ENCODE peak calls at places on chromosomes 6 and 20, in seven cellular contexts. One of them, this sample, is unnamed.

GRCh38 chr20:54389872-54390271 is 85.5 kb upstream of the DOK5 start:
- DNase-seq in fibroblast of the aortic adventitia: peak
- DNase-seq in AG04450: no peak
- DNase-seq in Peyer's patch: no peak
- DNase-seq in choroid plexus epithelial cell: no peak
- DNase-seq in foreskin fibroblast: no peak
- DNase-seq in heart right ventricle: no peak
- DNase-seq in this sample: peak

GRCh38 chr6:10404799-10405524 is 9.9 kb downstream of the TFAP2A start:
- DNase-seq in fibroblast of the aortic adventitia: no peak
- DNase-seq in AG04450: no peak
- DNase-seq in Peyer's patch: no peak
- DNase-seq in choroid plexus epithelial cell: no peak
- DNase-seq in foreskin fibroblast: no peak
- DNase-seq in heart right ventricle: no peak
- DNase-seq in this sample: no peak

GRCh38 chr6:14476793-14477531 is 359.4 kb downstream of the CD83 start:
- DNase-seq in fibroblast of the aortic adventitia: peak
- DNase-seq in AG04450: peak
- DNase-seq in Peyer's patch: no peak
- DNase-seq in choroid plexus epithelial cell: peak
- DNase-seq in foreskin fibroblast: peak
- DNase-seq in heart right ventricle: peak
- DNase-seq in this sample: peak

GRCh38 chr6:31060162-31060561 is 49.9 kb downstream of the MUC22 start:
- DNase-seq in fibroblast of the aortic adventitia: no peak
- DNase-seq in AG04450: no peak
- DNase-seq in Peyer's patch: no peak
- DNase-seq in choroid plexus epithelial cell: no peak
- DNase-seq in foreskin fibroblast: no peak
- DNase-seq in heart right ventricle: no peak
- DNase-seq in this sample: no peak

GRCh38 chr20:56414842-56415765 is 3.0 kb downstream of the CASS4 start:
- DNase-seq in fibroblast of the aortic adventitia: peak
- DNase-seq in AG04450: peak
- DNase-seq in Peyer's patch: no peak
- DNase-seq in choroid plexus epithelial cell: peak
- DNase-seq in foreskin fibroblast: peak
- DNase-seq in heart right ventricle: no peak
- DNase-seq in this sample: peak

GRCh38 chr6:52361945-52362442 is at the start of gene PAQR8:
- DNase-seq in fibroblast of the aortic adventitia: no peak
- DNase-seq in AG04450: no peak
- DNase-seq in Peyer's patch: peak
- DNase-seq in choroid plexus epithelial cell: peak
- DNase-seq in foreskin fibroblast: peak
- DNase-seq in heart right ventricle: peak
- DNase-seq in this sample: peak

GRCh38 chr6:157982297-157982579 is 575 bp downstream of the SYNJ2 start:
- DNase-seq in fibroblast of the aortic adventitia: peak
- DNase-seq in AG04450: no peak
- DNase-seq in Peyer's patch: peak
- DNase-seq in choroid plexus epithelial cell: peak
- DNase-seq in foreskin fibroblast: no peak
- DNase-seq in heart right ventricle: peak
- DNase-seq in this sample: peak

GRCh38 chr6:63525186-63525878 is 46.9 kb upstream of the LOC128125822 start:
- DNase-seq in fibroblast of the aortic adventitia: no peak
- DNase-seq in AG04450: no peak
- DNase-seq in Peyer's patch: no peak
- DNase-seq in choroid plexus epithelial cell: no peak
- DNase-seq in foreskin fibroblast: no peak
- DNase-seq in heart right ventricle: no peak
- DNase-seq in this sample: no peak

DNA sequence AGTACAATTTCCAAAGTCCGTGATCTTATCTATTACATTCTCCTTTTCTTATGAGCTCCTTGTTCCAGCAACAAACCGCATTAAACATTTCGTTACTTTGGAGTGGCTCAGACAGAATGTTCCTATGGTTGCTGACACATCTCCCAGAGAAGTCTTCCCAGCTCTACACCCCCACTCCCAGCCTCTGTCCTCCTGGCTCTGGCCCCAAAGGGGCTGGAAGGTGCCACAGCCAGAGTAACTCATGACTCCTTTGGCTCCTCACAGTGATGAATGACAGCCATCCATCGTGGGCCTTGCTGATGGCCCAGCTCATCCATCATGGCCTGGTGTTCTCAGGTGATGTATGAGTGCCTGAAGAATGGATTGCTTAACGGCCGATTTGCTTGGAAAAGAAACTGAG is 203.0 kb downstream of the DHX35 start:
- DNase-seq in fibroblast of the aortic adventitia: no peak
- DNase-seq in AG04450: no peak
- DNase-seq in Peyer's patch: no peak
- DNase-seq in choroid plexus epithelial cell: no peak
- DNase-seq in foreskin fibroblast: no peak
- DNase-seq in heart right ventricle: no peak
- DNase-seq in this sample: no peak
- H3K4me3 ChIP-seq in fibroblast of the aortic adventitia: no peak
- H3K4me3 ChIP-seq in AG04450: no peak
- H3K4me3 ChIP-seq in Peyer's patch: no peak
- H3K4me3 ChIP-seq in choroid plexus epithelial cell: no peak
- H3K4me3 ChIP-seq in foreskin fibroblast: no peak
- H3K4me3 ChIP-seq in heart right ventricle: no peak
- H3K4me3 ChIP-seq in this sample: no peak

GRCh38 chr20:768426-768978 is at the start of gene SLC52A3:
- DNase-seq in fibroblast of the aortic adventitia: no peak
- DNase-seq in AG04450: no peak
- DNase-seq in Peyer's patch: peak
- DNase-seq in choroid plexus epithelial cell: no peak
- DNase-seq in foreskin fibroblast: no peak
- DNase-seq in heart right ventricle: peak
- DNase-seq in this sample: no peak
- TF ChIP-seq CTCF in fibroblast of the aortic adventitia: no peak
- TF ChIP-seq CTCF in AG04450: no peak
- TF ChIP-seq CTCF in Peyer's patch: peak
- TF ChIP-seq CTCF in choroid plexus epithelial cell: peak
- TF ChIP-seq CTCF in foreskin fibroblast: no peak
- TF ChIP-seq CTCF in heart right ventricle: peak
- TF ChIP-seq CTCF in this sample: peak

GRCh38 chr6:113627480-113627879 is 229.7 kb upstream of the MARCKS start:
- DNase-seq in fibroblast of the aortic adventitia: no peak
- DNase-seq in AG04450: no peak
- DNase-seq in Peyer's patch: no peak
- DNase-seq in choroid plexus epithelial cell: no peak
- DNase-seq in foreskin fibroblast: no peak
- DNase-seq in heart right ventricle: no peak
- DNase-seq in this sample: no peak
- H3K4me3 ChIP-seq in fibroblast of the aortic adventitia: no peak
- H3K4me3 ChIP-seq in AG04450: no peak
- H3K4me3 ChIP-seq in Peyer's patch: no peak
- H3K4me3 ChIP-seq in choroid plexus epithelial cell: no peak
- H3K4me3 ChIP-seq in foreskin fibroblast: no peak
- H3K4me3 ChIP-seq in heart right ventricle: no peak
- H3K4me3 ChIP-seq in this sample: no peak

DNA sequence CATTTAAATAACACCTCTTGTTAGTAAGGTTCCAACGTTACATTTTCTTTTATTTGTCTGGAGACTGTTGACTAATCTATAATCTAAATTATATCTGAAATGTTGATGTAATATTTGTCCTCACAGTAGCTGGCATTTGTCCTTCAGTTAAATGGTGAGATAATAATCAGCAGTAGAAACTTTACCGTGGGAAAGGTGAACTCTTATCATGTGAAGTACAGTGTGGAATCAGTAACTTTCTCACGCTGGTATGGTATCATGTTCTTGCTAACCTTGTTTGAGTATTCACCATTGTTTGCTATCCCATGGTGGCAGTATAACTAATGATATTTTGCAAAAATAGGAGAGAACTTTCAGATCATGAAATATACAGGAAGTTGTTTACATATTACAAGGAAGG is 4.7 kb downstream of the GMNN start:
- DNase-seq in fibroblast of the aortic adventitia: no peak
- DNase-seq in AG04450: no peak
- DNase-seq in Peyer's patch: no peak
- DNase-seq in choroid plexus epithelial cell: peak
- DNase-seq in foreskin fibroblast: no peak
- DNase-seq in heart right ventricle: no peak
- DNase-seq in this sample: no peak
- TF ChIP-seq CTCF in fibroblast of the aortic adventitia: no peak
- TF ChIP-seq CTCF in AG04450: no peak
- TF ChIP-seq CTCF in Peyer's patch: no peak
- TF ChIP-seq CTCF in choroid plexus epithelial cell: no peak
- TF ChIP-seq CTCF in foreskin fibroblast: no peak
- TF ChIP-seq CTCF in heart right ventricle: no peak
- TF ChIP-seq CTCF in this sample: no peak

GRCh38 chr20:687468-688203 is 12.0 kb upstream of the SCRT2 start:
- DNase-seq in fibroblast of the aortic adventitia: no peak
- DNase-seq in AG04450: no peak
- DNase-seq in Peyer's patch: no peak
- DNase-seq in choroid plexus epithelial cell: no peak
- DNase-seq in foreskin fibroblast: no peak
- DNase-seq in heart right ventricle: no peak
- DNase-seq in this sample: no peak
- H3K4me3 ChIP-seq in fibroblast of the aortic adventitia: no peak
- H3K4me3 ChIP-seq in AG04450: no peak
- H3K4me3 ChIP-seq in Peyer's patch: no peak
- H3K4me3 ChIP-seq in choroid plexus epithelial cell: no peak
- H3K4me3 ChIP-seq in foreskin fibroblast: no peak
- H3K4me3 ChIP-seq in heart right ventricle: no peak
- H3K4me3 ChIP-seq in this sample: no peak

GRCh38 chr6:91167846-91168245 is 581.0 kb upstream of the MAP3K7 start:
- DNase-seq in fibroblast of the aortic adventitia: no peak
- DNase-seq in AG04450: no peak
- DNase-seq in Peyer's patch: no peak
- DNase-seq in choroid plexus epithelial cell: peak
- DNase-seq in foreskin fibroblast: no peak
- DNase-seq in heart right ventricle: no peak
- DNase-seq in this sample: no peak
- TF ChIP-seq CTCF in fibroblast of the aortic adventitia: no peak
- TF ChIP-seq CTCF in AG04450: peak
- TF ChIP-seq CTCF in Peyer's patch: peak
- TF ChIP-seq CTCF in choroid plexus epithelial cell: peak
- TF ChIP-seq CTCF in foreskin fibroblast: no peak
- TF ChIP-seq CTCF in heart right ventricle: no peak
- TF ChIP-seq CTCF in this sample: no peak

GRCh38 chr6:99606670-99607415 is at the start of gene PRDM13:
- DNase-seq in fibroblast of the aortic adventitia: no peak
- DNase-seq in AG04450: no peak
- DNase-seq in Peyer's patch: no peak
- DNase-seq in choroid plexus epithelial cell: no peak
- DNase-seq in foreskin fibroblast: no peak
- DNase-seq in heart right ventricle: no peak
- DNase-seq in this sample: no peak

GRCh38 chr6:99607416-99608036 is 893 bp downstream of the PRDM13 start:
- DNase-seq in fibroblast of the aortic adventitia: no peak
- DNase-seq in AG04450: no peak
- DNase-seq in Peyer's patch: no peak
- DNase-seq in choroid plexus epithelial cell: no peak
- DNase-seq in foreskin fibroblast: no peak
- DNase-seq in heart right ventricle: no peak
- DNase-seq in this sample: no peak

GRCh38 chr6:99609839-99610489 is 3.3 kb downstream of the PRDM13 start:
- DNase-seq in fibroblast of the aortic adventitia: no peak
- DNase-seq in AG04450: no peak
- DNase-seq in Peyer's patch: no peak
- DNase-seq in choroid plexus epithelial cell: no peak
- DNase-seq in foreskin fibroblast: no peak
- DNase-seq in heart right ventricle: no peak
- DNase-seq in this sample: no peak

GRCh38 chr6:99608059-99608885 is 1.6 kb downstream of the PRDM13 start:
- DNase-seq in fibroblast of the aortic adventitia: no peak
- DNase-seq in AG04450: no peak
- DNase-seq in Peyer's patch: no peak
- DNase-seq in choroid plexus epithelial cell: no peak
- DNase-seq in foreskin fibroblast: no peak
- DNase-seq in heart right ventricle: no peak
- DNase-seq in this sample: no peak

DNA sequence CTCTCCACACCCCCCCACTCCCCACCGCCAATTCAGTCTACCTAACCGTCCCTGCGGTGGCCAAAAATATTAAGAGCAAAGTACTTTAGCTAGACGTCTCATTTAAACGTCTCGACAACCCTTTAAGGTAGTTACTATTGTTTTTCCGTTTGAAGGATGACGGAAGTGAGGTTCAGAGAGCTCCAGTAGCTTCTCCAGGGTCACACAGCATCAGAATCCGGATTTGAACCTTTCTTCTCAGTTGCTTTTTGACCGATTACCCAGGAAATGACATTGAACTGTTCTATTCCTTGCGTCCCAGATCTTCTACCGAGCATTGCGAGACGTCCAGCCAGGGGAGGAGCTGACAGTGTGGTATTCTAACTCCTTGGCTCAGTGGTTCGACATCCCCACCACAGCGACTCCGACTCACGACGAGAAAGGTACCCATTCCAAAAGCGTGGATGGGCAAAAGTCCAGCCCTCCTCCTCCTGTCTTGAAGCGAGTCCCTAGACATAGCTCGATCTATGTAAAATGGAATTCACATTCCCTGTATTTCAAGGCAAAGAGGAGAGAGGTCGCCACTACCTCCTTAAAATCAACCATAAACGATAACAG is 2.4 kb downstream of the PRDM13 start:
- DNase-seq in fibroblast of the aortic adventitia: no peak
- DNase-seq in AG04450: no peak
- DNase-seq in Peyer's patch: no peak
- DNase-seq in choroid plexus epithelial cell: no peak
- DNase-seq in foreskin fibroblast: no peak
- DNase-seq in heart right ventricle: no peak
- DNase-seq in this sample: no peak
- H3K4me3 ChIP-seq in fibroblast of the aortic adventitia: no peak
- H3K4me3 ChIP-seq in AG04450: no peak
- H3K4me3 ChIP-seq in Peyer's patch: no peak
- H3K4me3 ChIP-seq in choroid plexus epithelial cell: no peak
- H3K4me3 ChIP-seq in foreskin fibroblast: no peak
- H3K4me3 ChIP-seq in heart right ventricle: no peak
- H3K4me3 ChIP-seq in this sample: no peak

DNA sequence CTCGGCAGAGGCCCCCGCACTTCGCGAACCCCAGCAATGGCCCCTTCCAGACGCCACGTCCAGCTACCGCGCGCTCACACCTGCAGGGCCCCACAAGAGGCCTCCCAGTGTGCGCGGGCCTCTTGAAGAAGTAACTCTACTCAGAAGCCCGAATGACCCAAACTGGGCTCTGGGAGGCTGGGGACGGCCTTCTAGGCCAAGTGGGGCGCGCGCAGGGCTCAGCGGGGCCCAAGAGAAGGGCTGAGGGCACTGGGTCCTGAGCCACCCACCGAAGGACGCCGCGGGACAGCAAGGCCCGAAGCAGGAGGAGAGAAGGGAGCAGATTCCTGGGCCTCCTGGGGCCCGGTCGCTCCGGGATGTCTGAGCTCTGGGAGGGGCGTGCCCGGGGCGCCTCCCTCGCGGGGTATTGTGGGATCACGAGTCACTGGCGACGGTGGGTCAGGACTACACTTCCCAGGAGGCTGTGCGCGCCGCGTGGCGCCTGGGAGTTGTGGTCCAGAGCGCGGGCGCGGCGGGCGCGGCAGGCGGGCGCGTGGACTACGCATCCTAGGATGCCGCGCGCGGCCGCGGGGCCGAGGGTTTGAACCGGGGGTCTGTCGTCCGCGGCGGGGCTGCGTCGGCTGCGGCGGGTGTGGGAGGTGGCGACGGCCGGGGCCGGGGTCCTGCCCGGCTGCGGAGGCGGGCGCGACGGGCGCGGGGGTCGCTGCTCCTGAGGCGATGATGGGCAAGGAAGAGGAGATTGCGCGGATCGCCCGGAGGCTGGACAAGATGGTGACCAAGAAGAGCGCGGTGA is at the start of gene TCEA2:
- DNase-seq in fibroblast of the aortic adventitia: peak
- DNase-seq in AG04450: peak
- DNase-seq in Peyer's patch: peak
- DNase-seq in choroid plexus epithelial cell: peak
- DNase-seq in foreskin fibroblast: peak
- DNase-seq in heart right ventricle: peak
- DNase-seq in this sample: peak
- TF ChIP-seq CTCF in fibroblast of the aortic adventitia: no peak
- TF ChIP-seq CTCF in AG04450: no peak
- TF ChIP-seq CTCF in Peyer's patch: no peak
- TF ChIP-seq CTCF in choroid plexus epithelial cell: no peak
- TF ChIP-seq CTCF in foreskin fibroblast: no peak
- TF ChIP-seq CTCF in heart right ventricle: no peak
- TF ChIP-seq CTCF in this sample: no peak